ENCODE peak calls at places on chromosomes 3 and 15, in eight cellular contexts. C is cardiac fibroblast; P is dorsolateral prefrontal cortex; M is NCI-H2029 treated with DMSO at 0.1 percent for 48 hours; I is germinal center; J is HL-60; B is PC-3; E is CD8-positive, alpha-beta T cell. T is an unnamed sample.

GRCh38 chr3:50529996-50530706 is 26.7 kb upstream of the CACNA2D2 start:
- DNase-seq in C (no peak), P (no peak), M (no peak), I (no peak), J (no peak), B (no peak), E (no peak), T (no peak)

GRCh38 chr3:184619348-184619747 is 57.8 kb downstream of the EPHB3 start:
- DNase-seq in C (no peak), P (no peak), M (no peak), I (no peak), J (no peak), B (no peak), E (peak), T (no peak)

GRCh38 chr15:79779739-79780138 is 117.1 kb downstream of the MTHFS start:
- DNase-seq in C (no peak), P (no peak), M (no peak), I (no peak), J (no peak), B (no peak), E (no peak), T (no peak)

GRCh38 chr15:80776420-80777045 is 2.6 kb upstream of the CEMIP start:
- DNase-seq in C (peak), P (peak), M (peak), I (peak), J (peak), B (peak), E (peak), T (peak)

GRCh38 chr15:88465633-88466219 is 1.5 kb downstream of the MRPL46 start:
- DNase-seq in C (peak), P (no peak), M (no peak), I (no peak), J (peak), B (peak), E (no peak), T (peak)

GRCh38 chr3:133895208-133896001 is at the start of gene RAB6B:
- DNase-seq in C (peak), P (peak), M (no peak), I (peak), J (peak), B (no peak), E (no peak), T (peak)

GRCh38 chr15:60890361-60890991 is 338.6 kb downstream of the RORA start:
- DNase-seq in C (no peak), P (no peak), M (no peak), I (no peak), J (no peak), B (no peak), E (no peak), T (no peak)

GRCh38 chr15:80902298-80902801 is 87.3 kb downstream of the MESD start:
- DNase-seq in C (no peak), P (no peak), M (no peak), I (no peak), J (no peak), B (no peak), E (no peak), T (no peak)

GRCh38 chr3:108488631-108489030 is 21.8 kb downstream of the MYH15 start:
- DNase-seq in C (peak), P (no peak), M (no peak), I (no peak), J (no peak), B (peak), E (no peak), T (peak)

GRCh38 chr3:136114421-136114820 is 81.7 kb downstream of the MSL2 start:
- DNase-seq in C (no peak), P (no peak), M (no peak), I (no peak), J (no peak), B (no peak), E (no peak), T (peak)

GRCh38 chr3:195060531-195061385 is 210.2 kb downstream of the XXYLT1 start:
- DNase-seq in C (no peak), P (no peak), M (no peak), I (no peak), J (no peak), B (no peak), E (no peak), T (no peak)

GRCh38 chr15:65985387-65985786 is 116.1 kb downstream of the RAB11A start:
- DNase-seq in C (no peak), P (no peak), M (no peak), I (no peak), J (no peak), B (no peak), E (no peak), T (no peak)

GRCh38 chr3:107453504-107453903 is 69.3 kb upstream of the BBX start:
- DNase-seq in C (no peak), P (no peak), M (no peak), I (no peak), J (no peak), B (no peak), E (no peak), T (no peak)

GRCh38 chr15:46416544-46416943 is 781.7 kb downstream of the SQOR start:
- DNase-seq in C (peak), P (no peak), M (no peak), I (no peak), J (no peak), B (no peak), E (no peak), T (no peak)

GRCh38 chr3:175111036-175111435 is 251.9 kb downstream of the NAALADL2 start:
- DNase-seq in C (peak), P (no peak), M (no peak), I (no peak), J (no peak), B (no peak), E (no peak), T (peak)

GRCh38 chr3:140629351-140630137 is 48.3 kb upstream of the TRIM42 start:
- DNase-seq in C (peak), P (no peak), M (no peak), I (no peak), J (no peak), B (peak), E (no peak), T (peak)

GRCh38 chr3:117630885-117631284 is 921.3 kb downstream of the TUSC7 start:
- DNase-seq in C (no peak), P (no peak), M (peak), I (no peak), J (no peak), B (no peak), E (no peak), T (no peak)

GRCh38 chr15:90603893-90604292 is 74.2 kb downstream of the CRTC3 start:
- DNase-seq in C (peak), P (no peak), M (no peak), I (no peak), J (peak), B (peak), E (peak), T (peak)

GRCh38 chr3:197974016-197974415 is 14.0 kb downstream of the LMLN start:
- DNase-seq in C (no peak), P (no peak), M (no peak), I (no peak), J (no peak), B (no peak), E (no peak), T (no peak)

GRCh38 chr3:27686642-27687041 is 35.5 kb downstream of the EOMES start:
- DNase-seq in C (peak), P (no peak), M (no peak), I (no peak), J (no peak), B (peak), E (no peak), T (peak)

GRCh38 chr3:37321260-37321852 is 147.0 kb upstream of the LRRFIP2 start:
- DNase-seq in C (peak), P (no peak), M (no peak), I (no peak), J (no peak), B (no peak), E (no peak), T (peak)

GRCh38 chr3:126156468-126156867 is 23.9 kb downstream of the ALDH1L1 start:
- DNase-seq in C (peak), P (peak), M (no peak), I (no peak), J (no peak), B (no peak), E (no peak), T (no peak)

GRCh38 chr3:196193738-196194541 is 17.3 kb downstream of the ZDHHC19 start:
- DNase-seq in C (no peak), P (no peak), M (no peak), I (no peak), J (peak), B (no peak), E (no peak), T (no peak)

GRCh38 chr3:42749753-42750231 is 23.3 kb downstream of the CCDC13 start:
- DNase-seq in C (peak), P (no peak), M (no peak), I (peak), J (peak), B (peak), E (no peak), T (peak)

GRCh38 chr15:95894407-95894956 is 436.0 kb upstream of the NR2F2 start:
- DNase-seq in C (peak), P (no peak), M (no peak), I (no peak), J (no peak), B (peak), E (no peak), T (peak)

GRCh38 chr3:183513046-183513706 is 42.3 kb downstream of the KLHL6 start:
- DNase-seq in C (no peak), P (no peak), M (no peak), I (no peak), J (peak), B (no peak), E (peak), T (no peak)

GRCh38 chr3:72341943-72342342 is 506.3 kb downstream of the SHQ1 start:
- DNase-seq in C (no peak), P (no peak), M (no peak), I (no peak), J (no peak), B (no peak), E (no peak), T (no peak)

GRCh38 chr15:50227076-50227475 is 38.5 kb downstream of the HDC start:
- DNase-seq in C (peak), P (no peak), M (no peak), I (no peak), J (no peak), B (peak), E (no peak), T (peak)

GRCh38 chr3:65170357-65171090 is 482.7 kb upstream of the ADAMTS9 start:
- DNase-seq in C (peak), P (no peak), M (no peak), I (no peak), J (no peak), B (no peak), E (no peak), T (peak)

GRCh38 chr3:73214846-73215245 is 153.4 kb downstream of the EBLN2 start:
- DNase-seq in C (no peak), P (no peak), M (no peak), I (no peak), J (no peak), B (no peak), E (no peak), T (no peak)

GRCh38 chr3:76438971-76439370 is 600.9 kb upstream of the ROBO2 start:
- DNase-seq in C (peak), P (no peak), M (no peak), I (no peak), J (no peak), B (peak), E (no peak), T (peak)

GRCh38 chr3:101950510-101950909 is 101.2 kb downstream of the NFKBIZ start:
- DNase-seq in C (peak), P (no peak), M (no peak), I (no peak), J (no peak), B (peak), E (no peak), T (peak)

GRCh38 chr3:156507285-156507684 is 47.6 kb downstream of the SSR3 start:
- DNase-seq in C (peak), P (no peak), M (no peak), I (no peak), J (no peak), B (peak), E (no peak), T (no peak)

GRCh38 chr3:139894638-139894989 is 40.4 kb upstream of the CLSTN2 start:
- DNase-seq in C (no peak), P (no peak), M (no peak), I (no peak), J (no peak), B (no peak), E (no peak), T (no peak)